ENCODE peak calls at places on chromosomes 13 and 19, in four cellular contexts. One of them, this sample, is unnamed.

GRCh38 chr19:10654610-10655456 is 687 bp downstream of the ILF3 start:
- DNase-seq in GM12891: peak
- DNase-seq in GM12878: no peak
- DNase-seq in K562: peak
- DNase-seq in this sample: no peak

GRCh38 chr19:718251-719024 is 9.7 kb downstream of the PALM start:
- DNase-seq in GM12891: no peak
- DNase-seq in GM12878: no peak
- DNase-seq in K562: no peak
- DNase-seq in this sample: no peak

GRCh38 chr19:40398417-40399056 is 8.6 kb upstream of the HIPK4 start:
- DNase-seq in GM12891: peak
- DNase-seq in GM12878: no peak
- DNase-seq in K562: peak
- DNase-seq in this sample: peak

GRCh38 chr13:45370922-45371406 is 30.0 kb upstream of the TPT1 start:
- DNase-seq in GM12891: peak
- DNase-seq in GM12878: no peak
- DNase-seq in K562: peak
- DNase-seq in this sample: peak

GRCh38 chr13:39552233-39552632 is 50.8 kb downstream of the LHFPL6 start:
- DNase-seq in GM12891: no peak
- DNase-seq in GM12878: no peak
- DNase-seq in K562: no peak
- DNase-seq in this sample: no peak

GRCh38 chr13:74306496-74306895 is 172.3 kb upstream of the KLF12 start:
- DNase-seq in GM12891: no peak
- DNase-seq in GM12878: no peak
- DNase-seq in K562: no peak
- DNase-seq in this sample: no peak

GRCh38 chr13:40668335-40668734 is 1.9 kb upstream of the FOXO1 start:
- DNase-seq in GM12891: peak
- DNase-seq in GM12878: no peak
- DNase-seq in K562: peak
- DNase-seq in this sample: no peak

GRCh38 chr19:46787331-46788100 is 878 bp downstream of the SLC1A5 start:
- DNase-seq in GM12891: no peak
- DNase-seq in GM12878: no peak
- DNase-seq in K562: peak
- DNase-seq in this sample: peak

GRCh38 chr13:51818771-51819511 is 15.0 kb upstream of the DHRS12 start:
- DNase-seq in GM12891: no peak
- DNase-seq in GM12878: no peak
- DNase-seq in K562: no peak
- DNase-seq in this sample: no peak

GRCh38 chr19:1125601-1126533 is 22.1 kb downstream of the GPX4 start:
- DNase-seq in GM12891: no peak
- DNase-seq in GM12878: no peak
- DNase-seq in K562: no peak
- DNase-seq in this sample: no peak

GRCh38 chr13:63741029-63741813 is 2325.6 kb upstream of the PCDH20 start:
- DNase-seq in GM12891: no peak
- DNase-seq in GM12878: no peak
- DNase-seq in K562: no peak
- DNase-seq in this sample: no peak

GRCh38 chr13:105991131-105991530 is 544.3 kb downstream of the EFNB2 start:
- DNase-seq in GM12891: no peak
- DNase-seq in GM12878: no peak
- DNase-seq in K562: no peak
- DNase-seq in this sample: no peak

GRCh38 chr13:110227864-110228643 is 78.9 kb downstream of the COL4A1 start:
- DNase-seq in GM12891: no peak
- DNase-seq in GM12878: no peak
- DNase-seq in K562: no peak
- DNase-seq in this sample: no peak

GRCh38 chr13:110230661-110231347 is 76.2 kb downstream of the COL4A1 start:
- DNase-seq in GM12891: no peak
- DNase-seq in GM12878: no peak
- DNase-seq in K562: no peak
- DNase-seq in this sample: no peak

GRCh38 chr13:110229905-110230563 is 76.9 kb downstream of the COL4A1 start:
- DNase-seq in GM12891: no peak
- DNase-seq in GM12878: no peak
- DNase-seq in K562: no peak
- DNase-seq in this sample: no peak

GRCh38 chr13:110227416-110227815 is 79.5 kb downstream of the COL4A1 start:
- DNase-seq in GM12891: no peak
- DNase-seq in GM12878: no peak
- DNase-seq in K562: no peak
- DNase-seq in this sample: no peak

GRCh38 chr13:110228936-110229904 is 77.7 kb downstream of the COL4A1 start:
- DNase-seq in GM12891: no peak
- DNase-seq in GM12878: no peak
- DNase-seq in K562: no peak
- DNase-seq in this sample: no peak
- TF ChIP-seq SPI1 in GM12891: no peak
- TF ChIP-seq SPI1 in GM12878: no peak
- TF ChIP-seq SPI1 in K562: no peak
- TF ChIP-seq SPI1 in this sample: no peak

DNA sequence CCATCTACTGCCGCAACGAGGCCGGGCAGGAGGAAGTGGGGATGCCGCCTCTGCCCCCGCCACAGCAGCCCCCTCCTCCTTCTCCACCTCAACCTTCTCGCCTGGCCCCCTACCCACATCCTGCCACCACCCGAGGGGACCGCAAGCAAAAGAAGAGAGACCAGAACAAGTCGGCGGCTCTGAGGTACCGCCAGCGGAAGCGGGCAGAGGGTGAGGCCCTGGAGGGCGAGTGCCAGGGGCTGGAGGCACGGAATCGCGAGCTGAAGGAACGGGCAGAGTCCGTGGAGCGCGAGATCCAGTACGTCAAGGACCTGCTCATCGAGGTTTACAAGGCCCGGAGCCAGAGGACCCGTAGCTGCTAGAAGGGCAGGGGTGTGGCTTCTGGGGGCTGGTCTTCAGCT is 3.4 kb upstream of the NUP62 start:
- DNase-seq in GM12891: no peak
- DNase-seq in GM12878: no peak
- DNase-seq in K562: no peak
- DNase-seq in this sample: no peak
- TF ChIP-seq POLR2AphosphoS5 in GM12891: peak
- TF ChIP-seq POLR2AphosphoS5 in GM12878: peak
- TF ChIP-seq POLR2AphosphoS5 in K562: no peak
- TF ChIP-seq POLR2AphosphoS5 in this sample: no peak

DNA sequence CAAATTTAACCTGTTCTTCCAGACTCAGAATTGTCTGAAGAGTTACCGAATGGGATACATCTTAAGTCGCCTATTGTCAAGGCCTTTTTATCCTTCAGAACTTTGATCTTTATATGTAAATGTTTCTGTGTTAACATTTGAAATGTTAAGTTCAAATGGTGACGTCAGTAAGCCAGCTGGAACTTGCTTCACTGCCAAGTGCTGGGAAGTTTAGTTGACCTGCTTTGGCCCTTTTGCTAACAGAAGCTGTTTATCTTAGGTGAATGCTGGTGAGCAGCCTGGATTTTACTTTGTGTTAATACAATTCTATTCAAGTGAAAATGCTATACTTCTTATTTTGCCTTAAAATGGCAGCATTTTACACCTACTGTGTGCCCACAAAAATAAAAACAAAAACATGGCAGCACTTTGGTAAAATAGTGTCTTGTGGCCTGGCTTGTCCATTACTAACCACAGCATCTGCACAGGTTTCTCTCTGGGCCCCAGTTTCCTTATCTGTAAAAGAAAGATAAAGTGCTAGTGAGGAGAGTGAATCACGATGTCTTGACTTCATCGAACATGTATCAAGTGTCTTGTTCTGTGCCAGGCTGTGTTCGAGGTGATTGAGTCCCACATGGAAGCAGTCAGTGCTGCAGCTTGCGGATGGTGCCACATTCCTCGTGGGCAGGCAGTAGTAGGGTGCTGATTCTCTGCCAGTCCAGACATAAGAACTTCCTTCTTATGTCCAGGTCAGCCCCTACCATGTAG is 2.2 kb downstream of the NAXD start:
- DNase-seq in GM12891: no peak
- DNase-seq in GM12878: no peak
- DNase-seq in K562: no peak
- DNase-seq in this sample: no peak
- TF ChIP-seq SPI1 in GM12891: no peak
- TF ChIP-seq SPI1 in GM12878: no peak
- TF ChIP-seq SPI1 in K562: no peak
- TF ChIP-seq SPI1 in this sample: no peak

GRCh38 chr19:13705928-13706447 is 58.3 kb upstream of the MRI1 start:
- DNase-seq in GM12891: no peak
- DNase-seq in GM12878: no peak
- DNase-seq in K562: peak
- DNase-seq in this sample: no peak

GRCh38 chr19:13712767-13713201 is 51.5 kb upstream of the MRI1 start:
- DNase-seq in GM12891: no peak
- DNase-seq in GM12878: no peak
- DNase-seq in K562: no peak
- DNase-seq in this sample: no peak

GRCh38 chr19:13705201-13705600 is 59.1 kb upstream of the MRI1 start:
- DNase-seq in GM12891: no peak
- DNase-seq in GM12878: no peak
- DNase-seq in K562: no peak
- DNase-seq in this sample: no peak

DNA sequence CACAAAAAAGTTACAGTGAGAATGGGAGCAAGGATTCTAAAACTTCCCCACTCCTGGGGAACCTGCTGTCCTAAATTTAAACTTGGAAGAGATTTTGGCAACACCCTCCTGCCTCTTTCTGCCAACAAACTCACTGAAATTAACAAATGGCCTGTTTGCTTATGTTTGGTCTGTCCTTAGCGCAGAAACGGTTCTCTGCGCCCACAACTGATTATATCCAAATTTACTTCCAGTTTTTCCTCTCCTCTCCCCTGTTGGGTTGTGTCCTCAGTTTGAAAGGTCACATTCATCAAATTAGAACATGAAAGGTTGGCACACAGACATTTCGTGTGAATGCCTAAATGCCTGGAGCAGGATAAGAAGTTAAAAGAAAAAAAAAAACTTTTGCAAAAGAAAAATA is 56.4 kb upstream of the MRI1 start:
- DNase-seq in GM12891: no peak
- DNase-seq in GM12878: no peak
- DNase-seq in K562: no peak
- DNase-seq in this sample: no peak
- TF ChIP-seq POLR2AphosphoS5 in GM12891: no peak
- TF ChIP-seq POLR2AphosphoS5 in GM12878: no peak
- TF ChIP-seq POLR2AphosphoS5 in K562: no peak
- TF ChIP-seq POLR2AphosphoS5 in this sample: no peak

GRCh38 chr13:21997726-21998125 is 326.9 kb downstream of the FGF9 start:
- DNase-seq in GM12891: no peak
- DNase-seq in GM12878: no peak
- DNase-seq in K562: no peak
- DNase-seq in this sample: no peak
- TF ChIP-seq SPI1 in GM12891: no peak
- TF ChIP-seq SPI1 in GM12878: no peak
- TF ChIP-seq SPI1 in K562: no peak
- TF ChIP-seq SPI1 in this sample: no peak

GRCh38 chr19:38320969-38321339 is 1.3 kb downstream of the KCNK6 start:
- DNase-seq in GM12891: no peak
- DNase-seq in GM12878: no peak
- DNase-seq in K562: no peak
- DNase-seq in this sample: no peak

GRCh38 chr19:38317104-38317612 is 1.4 kb upstream of the YIF1B start:
- DNase-seq in GM12891: no peak
- DNase-seq in GM12878: no peak
- DNase-seq in K562: peak
- DNase-seq in this sample: peak

GRCh38 chr19:38316477-38317067 is 825 bp upstream of the YIF1B start:
- DNase-seq in GM12891: no peak
- DNase-seq in GM12878: no peak
- DNase-seq in K562: no peak
- DNase-seq in this sample: no peak

GRCh38 chr19:38319421-38320258 is at the start of gene KCNK6:
- DNase-seq in GM12891: no peak
- DNase-seq in GM12878: no peak
- DNase-seq in K562: no peak
- DNase-seq in this sample: peak

DNA sequence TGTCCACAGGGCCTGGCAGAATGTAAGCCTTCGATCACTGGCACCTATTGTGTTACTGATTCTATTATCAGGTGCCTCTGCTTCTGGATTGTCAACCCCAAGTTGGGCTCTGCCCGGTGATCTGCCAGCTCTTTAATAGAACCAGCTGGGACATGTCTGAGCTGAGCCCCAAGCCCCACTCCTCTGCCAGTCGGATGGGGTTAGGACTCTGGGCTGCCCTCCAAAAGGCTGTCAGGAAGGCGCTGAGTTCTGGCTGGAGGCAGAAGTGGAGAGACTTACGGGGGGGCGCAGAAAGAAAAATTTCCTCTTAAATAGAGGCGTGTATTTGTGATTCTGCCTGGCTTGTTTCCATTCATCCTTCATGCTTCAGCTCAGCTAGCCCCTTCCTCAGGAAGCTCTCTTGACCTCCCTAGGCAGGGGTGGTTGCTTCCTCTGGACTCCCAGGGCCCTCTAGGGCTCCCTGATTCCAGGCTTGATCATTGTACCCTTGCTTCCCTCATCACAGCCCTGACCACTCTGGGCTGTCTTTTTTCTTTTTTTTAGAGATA is 976 bp upstream of the KCNK6 start:
- DNase-seq in GM12891: no peak
- DNase-seq in GM12878: no peak
- DNase-seq in K562: no peak
- DNase-seq in this sample: no peak
- TF ChIP-seq POLR2AphosphoS5 in GM12891: no peak
- TF ChIP-seq POLR2AphosphoS5 in GM12878: no peak
- TF ChIP-seq POLR2AphosphoS5 in K562: no peak
- TF ChIP-seq POLR2AphosphoS5 in this sample: no peak

GRCh38 chr19:4775627-4776152 is 15.8 kb upstream of the FEM1A start:
- DNase-seq in GM12891: no peak
- DNase-seq in GM12878: no peak
- DNase-seq in K562: no peak
- DNase-seq in this sample: no peak

GRCh38 chr19:4774136-4774535 is 17.4 kb upstream of the FEM1A start:
- DNase-seq in GM12891: no peak
- DNase-seq in GM12878: no peak
- DNase-seq in K562: no peak
- DNase-seq in this sample: no peak

GRCh38 chr19:4773047-4773640 is 18.4 kb upstream of the FEM1A start:
- DNase-seq in GM12891: no peak
- DNase-seq in GM12878: peak
- DNase-seq in K562: no peak
- DNase-seq in this sample: no peak

GRCh38 chr19:4780860-4781259 is 10.7 kb upstream of the FEM1A start:
- DNase-seq in GM12891: no peak
- DNase-seq in GM12878: no peak
- DNase-seq in K562: no peak
- DNase-seq in this sample: no peak

GRCh38 chr19:4776436-4777205 is 14.9 kb upstream of the FEM1A start:
- DNase-seq in GM12891: no peak
- DNase-seq in GM12878: no peak
- DNase-seq in K562: no peak
- DNase-seq in this sample: no peak
- TF ChIP-seq SPI1 in GM12891: no peak
- TF ChIP-seq SPI1 in GM12878: no peak
- TF ChIP-seq SPI1 in K562: no peak
- TF ChIP-seq SPI1 in this sample: no peak